ENCODE peak calls at places on chromosomes 12 and 14, in four cellular contexts. T, V, W and L are unnamed samples.

GRCh38 chr12:6202846-6203245 is 2.6 kb downstream of the CD9 start:
- DNase-seq in T (no peak), V (no peak), W (no peak), L (no peak)

GRCh38 chr12:80218925-80219714 is 119.8 kb downstream of the OTOGL start:
- DNase-seq in T (no peak), V (no peak), W (no peak), L (no peak)

GRCh38 chr14:20652996-20653975 is 11.8 kb upstream of the OR6S1 start:
- DNase-seq in T (no peak), V (no peak), W (no peak), L (peak; percentile 55)

GRCh38 chr14:32337759-32338158 is 8.7 kb downstream of the AKAP6 start:
- DNase-seq in T (no peak), V (no peak), W (no peak), L (no peak)

GRCh38 chr12:123519151-123520001 is 14.1 kb downstream of the RILPL1 start:
- DNase-seq in T (peak; percentile 30), V (peak; percentile 77), W (peak; percentile 75), L (no peak)

GRCh38 chr12:92930421-92930820 is 1.3 kb upstream of the EEA1 start:
- DNase-seq in T (no peak), V (no peak), W (no peak), L (no peak)

GRCh38 chr12:30613119-30613830 is 82.4 kb downstream of the IPO8 start:
- DNase-seq in T (peak; percentile 40), V (no peak), W (no peak), L (no peak)

GRCh38 chr12:19121449-19122018 is 8.0 kb upstream of the PLEKHA5 start:
- DNase-seq in T (no peak), V (no peak), W (no peak), L (no peak)

GRCh38 chr14:77612011-77612620 is 4.3 kb downstream of the SPTLC2 start:
- DNase-seq in T (no peak), V (no peak), W (no peak), L (no peak)

DNA sequence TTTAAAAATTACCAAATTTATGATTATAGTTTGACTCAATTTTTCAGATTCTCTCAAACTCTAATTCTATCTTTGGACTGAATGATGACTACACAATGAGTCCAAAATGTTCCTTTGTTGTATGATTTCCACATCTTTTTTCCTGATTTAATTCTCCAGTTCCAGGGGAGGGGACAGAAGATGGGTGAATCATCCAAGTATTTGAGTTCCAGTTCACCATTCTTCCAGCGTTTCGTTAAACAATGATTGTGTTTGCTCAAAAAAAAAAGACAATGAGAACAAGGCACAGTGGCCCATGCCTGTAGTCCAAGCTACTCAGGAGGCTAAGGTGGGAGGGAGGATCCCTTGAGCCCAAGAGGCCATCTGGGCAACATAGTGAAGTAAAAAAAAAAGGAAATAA is 23.8 kb downstream of the BAZ1A start:
- DNase-seq in T (no peak), V (no peak), W (no peak), L (peak; percentile 38)
- H3K36me3 ChIP-seq in T (no peaks in the 10 kb centered on the region), V (no peaks in the 10 kb centered on the region), W (peaks cover 10% of the 10 kb centered on the region), L (peaks cover 30% of the 10 kb centered on the region)

DNA sequence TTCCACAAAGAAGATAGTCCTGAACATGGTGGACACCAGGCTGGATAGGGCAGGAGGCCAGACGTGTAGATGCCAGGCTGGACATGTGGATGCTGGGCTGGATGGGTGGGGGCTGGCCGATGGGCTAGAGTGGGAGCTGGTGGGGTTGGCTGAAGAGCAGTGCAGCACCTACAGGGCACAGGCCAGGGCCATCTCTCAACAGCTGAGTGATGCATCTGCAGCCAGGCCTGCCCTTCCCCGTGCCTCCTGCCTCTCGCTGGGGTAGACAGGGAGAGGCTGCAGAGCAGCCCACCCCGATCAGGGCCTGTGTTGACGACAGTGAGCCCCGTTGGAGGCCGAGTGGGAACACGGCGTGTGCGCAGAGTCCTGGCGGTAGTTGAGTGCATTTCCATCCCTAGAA is 39.3 kb downstream of the EP400 start:
- DNase-seq in T (no peak), V (no peak), W (no peak), L (no peak)
- H3K4me1 ChIP-seq in T (no peaks in the 10 kb centered on the region), V (no peaks in the 10 kb centered on the region), W (no peaks in the 10 kb centered on the region), L (peaks cover 71% of the 10 kb centered on the region)

DNA sequence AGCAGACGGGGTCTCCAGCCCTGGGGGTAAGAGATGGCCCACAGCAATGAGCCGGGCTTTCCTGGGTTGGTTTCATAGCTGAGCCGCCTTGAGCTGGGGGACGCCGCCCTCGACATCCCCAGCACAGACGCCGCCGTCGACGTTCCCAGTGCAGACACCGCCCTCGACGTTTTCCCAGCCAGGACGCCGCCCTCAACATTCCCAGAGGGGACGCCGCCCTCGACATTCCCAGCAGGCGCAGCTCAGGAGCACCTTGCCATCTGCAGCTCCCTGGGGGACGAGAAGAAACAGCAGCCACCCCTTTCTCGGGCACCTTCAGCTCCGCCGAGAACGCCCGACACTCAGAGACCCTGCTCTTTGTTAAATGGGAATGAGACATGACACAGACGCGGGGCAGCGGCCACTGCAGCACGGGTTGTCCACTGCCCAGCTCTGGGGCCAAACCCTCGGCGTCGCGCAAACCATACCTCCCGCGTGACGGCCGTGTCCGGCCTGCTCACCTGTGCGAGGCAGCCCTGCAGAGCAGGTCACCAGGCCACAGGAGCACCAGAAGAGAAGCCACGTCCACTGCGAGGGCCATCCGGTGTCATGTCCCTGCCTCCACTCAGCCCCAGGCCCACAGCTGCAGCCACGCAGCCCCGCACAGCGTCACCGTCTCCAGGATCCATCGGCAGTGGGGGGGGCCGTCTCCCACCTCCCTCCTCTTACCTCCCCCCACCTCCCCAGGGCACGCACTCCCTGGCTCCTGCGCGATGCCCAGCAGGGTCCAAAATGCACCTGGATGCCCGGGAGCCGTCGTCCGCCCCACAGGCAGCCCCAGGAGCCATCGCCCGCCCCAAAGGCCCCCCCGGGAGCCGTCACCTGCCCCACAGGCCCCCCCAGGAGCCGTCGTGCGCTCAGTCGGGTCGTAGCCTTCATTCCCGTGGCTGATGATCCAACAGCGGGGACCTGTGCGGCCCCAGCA is 77.4 kb upstream of the GALNT9 start:
- DNase-seq in T (no peak), V (no peak), W (no peak), L (no peak)
- H3K27me3 ChIP-seq in T (no peaks in the 10 kb centered on the region), V (no peaks in the 10 kb centered on the region), W (peaks cover 11% of the 10 kb centered on the region), L (peaks cover 37% of the 10 kb centered on the region)

DNA sequence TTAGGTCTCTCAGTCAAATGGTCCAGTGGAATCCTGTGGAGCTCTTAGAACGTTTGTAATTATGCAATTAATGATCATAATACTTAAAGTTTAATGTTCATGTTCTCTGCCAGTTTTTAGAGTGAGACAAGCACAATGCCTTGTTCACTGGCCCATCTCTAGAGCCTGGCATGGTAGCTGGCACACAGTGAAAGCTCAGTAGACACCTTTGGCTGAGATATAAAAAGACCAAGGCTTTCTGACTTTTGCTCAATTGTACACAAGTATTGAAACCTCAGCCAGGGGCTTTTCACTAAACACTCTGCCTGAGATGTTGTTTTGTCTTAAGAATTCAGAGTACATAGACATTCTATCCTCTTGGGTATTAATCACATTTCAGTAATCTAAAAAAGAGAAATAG is 241.8 kb upstream of the ATP2B1 start:
- DNase-seq in T (no peak), V (no peak), W (no peak), L (no peak)
- H3K36me3 ChIP-seq in T (no peaks in the 10 kb centered on the region), V (no peaks in the 10 kb centered on the region), W (no peaks in the 10 kb centered on the region), L (no peaks in the 10 kb centered on the region)